ENCODE peak calls at places on chromosomes 6 and 20, in seven cellular contexts. H, U, N, L, Y, A and I are unnamed samples.
A peak's percentile ranks its signal among the peaks of the same experiment; 100 is the strongest.

GRCh38 chr6:72811971-72812421 is 190.1 kb downstream of the KCNQ5 start:
- DNase-seq in H (no peak), U (no peak), N (no peak), L (no peak), Y (no peak), A (peak; percentile 64), I (no peak)

GRCh38 chr6:168666170-168666569 is 225.2 kb downstream of the SMOC2 start:
- DNase-seq in H (no peak), U (no peak), N (no peak), L (no peak), Y (no peak), A (no peak), I (no peak)

GRCh38 chr6:166786704-166787293 is 159.7 kb upstream of the RPS6KA2 start:
- DNase-seq in H (peak; percentile 31), U (peak; percentile 38), N (peak; percentile 41), L (peak; percentile 59), Y (peak; percentile 62), A (peak; percentile 85), I (peak; percentile 78)

GRCh38 chr6:32968770-32969684 is 633 bp downstream of the BRD2 start:
- DNase-seq in H (peak; percentile 55), U (no peak), N (peak; percentile 72), L (peak; percentile 90), Y (peak; percentile 57), A (peak; percentile 98), I (peak; percentile 86)

GRCh38 chr6:154510144-154510905 is at the start of gene CNKSR3:
- DNase-seq in H (peak; percentile 64), U (peak; percentile 55), N (peak; percentile 32), L (peak; percentile 89), Y (peak; percentile 83), A (peak; percentile 98), I (peak; percentile 93)

GRCh38 chr20:31661625-31662371 is 24.1 kb downstream of the COX4I2 start:
- DNase-seq in H (peak; percentile 68), U (peak; percentile 74), N (peak; percentile 62), L (peak; percentile 93), Y (peak; percentile 40), A (peak; percentile 96), I (peak; percentile 91)

GRCh38 chr6:55713411-55713810 is 134.4 kb upstream of the HMGCLL1 start:
- DNase-seq in H (no peak), U (no peak), N (no peak), L (no peak), Y (no peak), A (no peak), I (no peak)

GRCh38 chr6:147331401-147331800 is 127.2 kb downstream of the STXBP5 start:
- DNase-seq in H (no peak), U (no peak), N (no peak), L (no peak), Y (no peak), A (no peak), I (no peak)

GRCh38 chr6:31394381-31394780 is 9.0 kb upstream of the MICA start:
- DNase-seq in H (no peak), U (no peak), N (no peak), L (no peak), Y (no peak), A (no peak), I (no peak)

GRCh38 chr6:3766219-3766618 is 14.7 kb upstream of the PXDC1 start:
- DNase-seq in H (no peak), U (no peak), N (no peak), L (no peak), Y (no peak), A (no peak), I (peak; percentile 63)

GRCh38 chr6:90446164-90446563 is 140.7 kb downstream of the MAP3K7 start:
- DNase-seq in H (no peak), U (no peak), N (no peak), L (no peak), Y (no peak), A (no peak), I (no peak)

GRCh38 chr20:23362392-23363256 is 642 bp downstream of the GZF1 start:
- DNase-seq in H (no peak), U (no peak), N (peak; percentile 79), L (no peak), Y (no peak), A (peak; percentile 68), I (no peak)

GRCh38 chr6:44073612-44074382 is 53.5 kb downstream of the MRPL14 start:
- DNase-seq in H (no peak), U (no peak), N (no peak), L (peak; percentile 38), Y (no peak), A (peak; percentile 53), I (peak; percentile 66)

GRCh38 chr6:88119769-88120168 is 46.4 kb downstream of the CNR1 start:
- DNase-seq in H (no peak), U (no peak), N (no peak), L (no peak), Y (no peak), A (peak; percentile 81), I (no peak)

DNA sequence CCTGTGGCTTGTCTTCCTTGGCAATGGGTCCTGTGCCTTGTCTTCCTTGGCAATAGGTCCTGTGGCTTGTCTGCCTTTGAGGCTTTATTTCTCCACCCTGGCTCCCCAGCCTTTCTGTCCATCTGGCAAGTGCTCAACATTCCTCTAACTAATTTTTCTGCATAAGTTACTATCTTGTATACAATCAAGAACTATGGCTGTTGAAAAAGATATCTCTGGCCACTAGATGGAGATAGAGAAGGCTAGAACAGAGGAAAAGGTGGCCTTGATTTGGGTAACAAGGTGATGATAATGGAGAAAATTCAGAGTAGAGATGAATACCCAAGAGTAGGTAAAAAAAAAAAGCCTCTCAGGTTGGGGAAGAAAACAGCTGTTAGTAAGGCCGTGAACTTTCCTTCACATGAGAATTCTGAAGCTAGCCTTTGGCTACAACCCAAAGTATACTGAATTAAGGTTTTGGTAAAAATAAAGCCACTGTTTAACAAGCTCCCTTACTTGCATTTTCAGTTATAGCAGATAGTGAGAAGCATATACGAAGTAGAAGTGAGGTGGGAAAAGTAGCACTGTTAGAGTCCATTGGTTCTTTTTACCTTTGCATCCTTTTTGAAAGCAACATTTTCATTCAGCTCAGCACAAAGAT is 505.0 kb downstream of the DOK5 start:
- DNase-seq in H (no peak), U (no peak), N (no peak), L (no peak), Y (no peak), A (peak; percentile 4), I (peak; percentile 24)
- TF ChIP-seq CTCF in H (peak; percentile 29), U (peak; percentile 39), N (peak; percentile 2), L (peak; percentile 23), Y (no peak), A (no peak), I (no peak)

DNA sequence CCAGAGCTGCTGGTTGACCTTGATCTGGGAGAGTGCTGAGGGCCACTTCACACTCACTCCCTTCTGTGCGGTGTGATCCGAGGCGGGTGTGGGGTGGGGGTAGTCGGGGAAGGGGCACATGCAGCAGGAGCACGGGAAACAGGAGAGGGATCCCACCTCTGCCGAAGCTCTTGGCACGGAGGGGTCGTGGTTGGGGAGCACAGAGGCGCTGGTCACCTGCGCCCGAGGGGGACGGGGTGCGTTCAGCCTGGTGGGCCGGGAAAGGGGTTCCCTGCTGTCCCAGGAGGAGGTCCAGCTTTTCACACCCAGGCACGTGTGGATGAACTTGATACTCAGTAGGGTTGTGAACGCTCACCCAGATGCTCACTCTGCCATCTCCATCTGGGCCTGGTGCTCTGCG is 17.3 kb downstream of the SS18L1 start:
- DNase-seq in H (no peak), U (no peak), N (no peak), L (no peak), Y (no peak), A (no peak), I (no peak)
- TF ChIP-seq REST in H (no peak), U (no peak), N (no peak), L (no peak), Y (no peak), A (no peak), I (no peak)

DNA sequence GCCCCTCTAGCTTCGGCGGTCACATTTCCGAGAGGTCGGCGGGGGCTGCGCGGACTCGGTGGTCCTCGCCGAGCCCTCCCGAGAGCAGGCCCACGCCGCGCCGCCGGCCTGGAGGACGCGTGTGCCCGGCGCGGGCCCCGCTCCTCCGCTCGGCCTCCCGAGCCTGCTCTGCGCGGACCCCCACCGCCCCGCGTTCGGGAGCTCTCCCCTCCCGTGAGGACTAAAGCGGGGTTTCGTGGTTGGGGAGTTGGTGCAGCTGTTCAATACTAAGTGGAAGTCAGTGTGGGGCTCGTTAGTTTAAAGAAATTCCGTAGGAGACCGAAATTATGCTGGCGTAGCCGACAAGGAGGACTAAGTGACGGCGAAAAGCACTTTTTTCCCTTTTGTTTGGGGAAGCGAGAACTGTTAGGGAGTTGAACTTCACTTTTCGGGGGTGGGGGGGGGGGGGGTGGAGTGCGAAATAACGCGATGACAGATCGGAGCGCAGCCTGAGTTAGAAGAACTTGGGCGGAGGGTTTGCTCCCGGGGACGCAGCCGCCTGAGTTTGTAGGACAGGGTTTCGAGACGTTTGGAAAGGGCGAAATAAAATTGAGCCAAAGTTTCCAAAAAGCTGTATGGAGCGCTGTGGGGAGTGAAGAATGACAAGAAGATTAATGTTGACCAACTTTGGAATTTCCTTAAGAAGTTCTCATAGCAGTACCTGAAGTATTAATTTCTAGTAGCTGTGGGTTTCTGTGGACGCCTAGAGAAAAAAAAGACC is 1.3 kb downstream of the QKI start:
- DNase-seq in H (peak; percentile 46), U (no peak), N (peak; percentile 53), L (peak; percentile 55), Y (no peak), A (peak; percentile 66), I (peak; percentile 64)
- H3K4me3 ChIP-seq in H (peak overlapping the region; percentile 91), U (peak overlapping the region; percentile 78), N (peak overlapping the region; percentile 76), L (peak overlapping the region; percentile 87), Y (peak overlapping the region; percentile 56), A (peak overlapping the region; percentile 66), I (peak overlapping the region; percentile 87)

GRCh38 chr20:21509079-21509596 is 4.7 kb downstream of the NKX2-2 start:
- DNase-seq in H (no peak), U (no peak), N (no peak), L (no peak), Y (no peak), A (no peak), I (no peak)

GRCh38 chr20:21510414-21510971 is 3.4 kb downstream of the NKX2-2 start:
- DNase-seq in H (no peak), U (no peak), N (no peak), L (no peak), Y (no peak), A (peak; percentile 64), I (peak; percentile 36)

GRCh38 chr20:21508230-21509078 is 5.4 kb downstream of the NKX2-2 start:
- DNase-seq in H (no peak), U (no peak), N (no peak), L (no peak), Y (no peak), A (peak; percentile 43), I (peak; percentile 20)

GRCh38 chr20:21510995-21511394 is 2.9 kb downstream of the NKX2-2 start:
- DNase-seq in H (no peak), U (no peak), N (no peak), L (no peak), Y (no peak), A (no peak), I (no peak)

DNA sequence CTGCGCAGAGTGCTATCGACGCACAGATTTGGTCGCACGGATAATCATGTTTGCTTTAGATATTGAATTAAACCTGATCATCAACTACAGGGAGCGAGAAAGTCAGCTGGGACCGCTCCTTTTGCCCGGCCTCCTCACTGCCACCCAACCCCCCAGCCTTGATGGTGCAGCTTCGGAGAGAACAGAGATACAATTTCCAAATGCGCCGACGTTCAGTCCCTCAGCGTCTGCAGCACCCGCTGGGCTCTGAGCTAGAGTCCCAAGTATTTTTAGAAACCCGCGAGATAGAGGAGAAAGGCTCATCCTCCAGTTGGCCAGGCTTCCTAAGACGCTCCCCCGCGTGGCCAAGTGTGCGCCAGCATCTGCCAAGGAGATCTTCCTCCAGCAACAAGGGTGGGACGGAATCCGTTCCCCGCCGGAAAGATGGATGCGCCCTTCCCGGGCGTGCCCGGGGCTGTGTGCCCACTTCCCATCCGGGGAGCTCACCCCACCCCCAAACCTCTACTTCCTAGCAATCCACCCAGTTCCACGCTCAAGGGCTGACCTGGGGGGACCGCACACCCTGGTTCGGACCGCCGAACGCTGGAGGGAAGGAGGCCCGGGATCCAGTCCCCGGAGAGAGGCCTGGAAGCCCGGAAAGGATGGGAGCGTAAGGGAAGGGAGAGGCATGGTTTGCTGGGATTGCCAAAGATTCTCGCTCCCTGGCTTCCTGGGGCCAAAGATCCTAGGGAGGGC is 4.1 kb downstream of the NKX2-2 start:
- DNase-seq in H (no peak), U (no peak), N (no peak), L (no peak), Y (no peak), A (peak; percentile 75), I (peak; percentile 39)
- TF ChIP-seq CTCF in H (no peak), U (no peak), N (no peak), L (no peak), Y (no peak), A (no peak), I (peak; percentile 35)